ENCODE peak calls at places on chromosomes 6 and 20, in eight cellular contexts. Y is stomach, G is adrenal gland, P is pancreas, R is small intestine, X is astrocyte, D is Panc1, C is heart right ventricle. U is an unnamed sample.

GRCh38 chr6:170094686-170095272 is 196.1 kb downstream of the DLL1 start:
- DNase-seq in D (no peak), P (peak), G (peak), X (no peak), R (no peak), Y (peak), C (no peak), U (no peak)

GRCh38 chr6:93584280-93584679 is 164.9 kb upstream of the EPHA7 start:
- DNase-seq in Y (no peak), G (no peak), D (no peak), X (no peak), R (no peak), P (no peak), C (no peak), U (no peak)

GRCh38 chr6:56520218-56520617 is 122.5 kb downstream of the DST start:
- DNase-seq in R (no peak), Y (no peak), P (no peak), C (no peak), X (peak), D (no peak), G (no peak), U (no peak)

GRCh38 chr6:56370591-56371198 is 123.3 kb upstream of the COL21A1 start:
- DNase-seq in R (peak), D (peak), G (peak), X (peak), C (peak), Y (no peak), P (no peak), U (no peak)

GRCh38 chr6:38067263-38067980 is 247.9 kb downstream of the ZFAND3 start:
- DNase-seq in P (no peak), R (no peak), D (no peak), C (no peak), G (no peak), X (no peak), Y (no peak), U (no peak)

GRCh38 chr6:84657025-84657424 is 107.4 kb downstream of the TBX18 start:
- DNase-seq in R (no peak), P (no peak), X (no peak), C (no peak), D (no peak), G (no peak), Y (no peak), U (no peak)

GRCh38 chr6:109454483-109455160 is 950 bp downstream of the MICAL1 start:
- DNase-seq in X (no peak), Y (peak), P (no peak), C (peak), R (peak), G (peak), D (no peak), U (no peak)

GRCh38 chr20:4109587-4109986 is 94.2 kb upstream of the RNF24 start:
- DNase-seq in C (no peak), P (no peak), D (no peak), X (no peak), R (no peak), Y (no peak), G (no peak), U (no peak)

GRCh38 chr6:80508885-80509630 is 402.6 kb downstream of the BCKDHB start:
- DNase-seq in R (no peak), Y (no peak), X (no peak), D (no peak), G (no peak), P (no peak), C (no peak), U (no peak)

GRCh38 chr6:169794317-169795055 is 43.1 kb downstream of the ERMARD start:
- DNase-seq in R (peak), X (no peak), P (no peak), Y (peak), C (no peak), G (peak), D (no peak), U (no peak)

GRCh38 chr6:13513606-13514502 is 26.5 kb upstream of the GFOD1 start:
- DNase-seq in X (peak), P (no peak), Y (no peak), G (no peak), C (no peak), R (no peak), D (no peak), U (peak)

GRCh38 chr6:119152187-119152586 is 73.7 kb upstream of the FAM184A start:
- DNase-seq in Y (no peak), R (no peak), D (no peak), P (no peak), C (no peak), X (no peak), G (no peak), U (no peak)

GRCh38 chr20:63775096-63775978 is 35.8 kb downstream of the SLC2A4RG start:
- DNase-seq in P (no peak), C (no peak), Y (no peak), X (peak), G (no peak), R (no peak), D (no peak), U (peak)

GRCh38 chr6:1136856-1137255 is 175.0 kb upstream of the FOXQ1 start:
- DNase-seq in X (no peak), P (no peak), C (no peak), D (no peak), G (no peak), Y (no peak), R (no peak), U (no peak)

GRCh38 chr6:158789115-158789917 is 29.9 kb downstream of the EZR start:
- DNase-seq in G (no peak), Y (peak), D (no peak), P (no peak), R (peak), X (no peak), C (no peak), U (no peak)

GRCh38 chr20:20360464-20360863 is 7.4 kb upstream of the INSM1 start:
- DNase-seq in R (peak), G (peak), X (peak), Y (peak), C (peak), P (peak), D (peak), U (peak)

GRCh38 chr6:11575408-11576033 is 38.0 kb downstream of the TMEM170B start:
- DNase-seq in D (peak), P (no peak), G (peak), Y (peak), R (peak), C (peak), X (peak), U (peak)

GRCh38 chr20:43975096-43975768 is 60.6 kb downstream of the TOX2 start:
- DNase-seq in C (no peak), G (no peak), P (no peak), X (peak), D (no peak), R (no peak), Y (no peak), U (no peak)

GRCh38 chr6:38179300-38179699 is 359.8 kb downstream of the ZFAND3 start:
- DNase-seq in P (peak), Y (peak), G (peak), C (no peak), R (no peak), X (no peak), D (no peak), U (peak)

GRCh38 chr6:37323568-37323967 is 30.2 kb upstream of the RNF8 start:
- DNase-seq in Y (no peak), D (no peak), X (no peak), C (no peak), G (no peak), R (peak), P (no peak), U (peak)

GRCh38 chr6:90103056-90103793 is 193.4 kb downstream of the BACH2 start:
- DNase-seq in G (no peak), X (peak), D (no peak), P (no peak), Y (no peak), C (no peak), R (no peak), U (no peak)

GRCh38 chr6:43914272-43915147 is 144.5 kb downstream of the VEGFA start:
- DNase-seq in G (no peak), X (no peak), Y (no peak), D (no peak), C (no peak), R (no peak), P (no peak), U (no peak)

GRCh38 chr20:3580412-3580811 is 82.8 kb downstream of the GFRA4 start:
- DNase-seq in G (no peak), Y (no peak), P (no peak), X (no peak), D (no peak), R (no peak), C (no peak), U (no peak)

GRCh38 chr6:170238741-170239565 is 51.9 kb downstream of the DLL1 start:
- DNase-seq in X (no peak), C (no peak), R (no peak), P (no peak), G (no peak), D (no peak), Y (no peak), U (no peak)

GRCh38 chr6:1232578-1232977 is 79.3 kb upstream of the FOXQ1 start:
- DNase-seq in C (no peak), D (no peak), P (no peak), R (no peak), X (no peak), G (no peak), Y (no peak), U (no peak)

GRCh38 chr6:113856571-113857564 is at the start of gene MARCKS:
- DNase-seq in G (peak), P (peak), D (no peak), R (peak), Y (peak), C (peak), X (peak), U (peak)

GRCh38 chr20:6765469-6766058 is 1.9 kb upstream of the BMP2 start:
- DNase-seq in X (peak), D (no peak), C (no peak), G (no peak), Y (no peak), R (peak), P (no peak), U (no peak)

GRCh38 chr6:133894795-133895401 is 6.0 kb downstream of the TCF21 start:
- DNase-seq in X (no peak), Y (no peak), C (peak), D (no peak), P (no peak), G (no peak), R (peak), U (no peak)

GRCh38 chr6:133892444-133893323 is 3.8 kb downstream of the TCF21 start:
- DNase-seq in C (no peak), X (no peak), R (no peak), P (no peak), Y (no peak), D (no peak), G (no peak), U (no peak)

GRCh38 chr6:133894369-133894768 is 5.5 kb downstream of the TCF21 start:
- DNase-seq in C (no peak), D (no peak), X (no peak), Y (no peak), P (no peak), G (no peak), R (no peak), U (no peak)

GRCh38 chr6:133891814-133892443 is 3.0 kb downstream of the TCF21 start:
- DNase-seq in Y (no peak), D (no peak), X (no peak), C (no peak), R (no peak), P (no peak), G (no peak), U (no peak)

DNA sequence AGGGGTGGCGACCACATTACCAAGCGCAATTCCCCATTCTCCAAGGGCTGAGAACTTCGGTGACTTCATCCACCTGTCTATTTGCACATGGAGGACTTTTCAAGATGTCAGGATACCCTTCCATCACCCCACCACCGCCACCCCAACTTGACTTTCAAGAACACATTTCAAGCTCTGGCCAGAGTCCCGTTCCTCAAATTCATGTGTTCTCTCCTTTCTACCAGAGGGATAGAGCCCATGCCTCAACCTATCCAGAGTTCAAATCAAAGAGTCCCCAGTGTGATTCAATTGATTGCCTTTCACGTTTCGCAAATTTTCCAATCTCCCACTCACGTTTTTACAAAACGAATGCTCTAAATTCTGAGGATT is 4.4 kb downstream of the TCF21 start:
- DNase-seq in Y (no peak), R (no peak), P (no peak), D (no peak), G (no peak), X (no peak), C (no peak), U (no peak)
- H3K27ac ChIP-seq in Y (peak), R (peak), P (no peak), D (no peak), G (no peak), X (no peak), C (peak), U (no peak)

DNA sequence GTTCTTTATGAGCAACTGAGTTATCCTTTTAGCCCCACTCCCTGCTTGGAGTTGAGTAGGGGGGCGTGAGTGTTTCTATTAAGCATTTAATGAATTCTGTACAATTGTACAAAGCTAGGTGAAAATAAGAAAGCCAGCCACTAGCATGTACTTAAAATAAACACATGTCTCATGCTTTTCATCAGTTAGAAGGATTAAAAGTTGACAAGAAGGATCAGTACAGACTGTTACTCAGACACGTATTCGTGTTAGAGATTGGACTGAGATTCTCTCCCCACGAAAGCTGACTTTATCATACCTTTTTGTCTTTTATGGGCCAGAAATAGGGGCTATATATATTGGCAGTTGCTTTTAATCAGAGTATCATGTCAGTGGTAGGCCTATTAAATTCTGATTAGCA is 1.7 kb downstream of the HSF2 start:
- DNase-seq in C (no peak), G (no peak), P (no peak), X (no peak), D (no peak), R (no peak), Y (no peak), U (no peak)
- H3K4me3 ChIP-seq in C (peak), G (no peak), P (no peak), X (peak), D (peak), R (no peak), Y (peak), U (peak)

GRCh38 chr6:131387706-131388455 is 185.1 kb upstream of the ARG1 start:
- DNase-seq in Y (no peak), R (no peak), D (no peak), G (no peak), P (no peak), C (no peak), X (no peak), U (no peak)
- H3K27ac ChIP-seq in Y (no peak), R (no peak), D (no peak), G (no peak), P (no peak), C (no peak), X (no peak), U (no peak)

GRCh38 chr6:88008411-88008810 is 39.2 kb upstream of the SPACA1 start:
- DNase-seq in G (no peak), Y (no peak), D (peak), P (no peak), R (no peak), X (peak), C (no peak), U (no peak)
- H3K4me3 ChIP-seq in G (no peak), Y (no peak), D (no peak), P (peak), R (no peak), X (no peak), C (no peak), U (no peak)

DNA sequence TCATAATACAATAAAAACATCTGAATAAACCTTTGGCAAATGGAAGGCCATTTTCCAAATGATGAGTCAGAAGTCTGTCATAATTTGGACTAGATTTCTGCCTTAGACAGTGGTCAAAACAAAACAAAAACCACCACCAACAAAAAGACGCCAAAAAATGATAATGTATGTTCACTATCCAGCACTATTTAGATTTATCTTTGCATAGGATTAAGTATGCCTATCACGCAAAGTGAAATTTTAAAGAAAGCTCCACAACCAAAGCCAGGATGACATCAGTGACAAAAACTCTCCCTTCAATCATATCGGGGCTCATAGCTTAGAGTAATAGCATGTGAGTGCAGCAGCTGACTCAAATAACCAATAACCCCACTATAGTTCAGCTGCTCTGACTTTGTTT is 201.9 kb downstream of the MOXD1 start:
- DNase-seq in P (no peak), G (no peak), C (no peak), D (no peak), X (peak), R (no peak), Y (no peak), U (no peak)
- H3K27ac ChIP-seq in P (no peak), G (no peak), C (peak), D (no peak), X (peak), R (no peak), Y (no peak), U (no peak)

GRCh38 chr20:5312518-5312917 is 4.2 kb downstream of the PROKR2 start:
- DNase-seq in X (no peak), C (no peak), G (no peak), D (no peak), R (no peak), Y (no peak), P (no peak), U (no peak)

GRCh38 chr20:5313916-5314315 is 2.8 kb downstream of the PROKR2 start:
- DNase-seq in R (no peak), X (no peak), G (no peak), P (no peak), D (no peak), Y (no peak), C (no peak), U (no peak)

GRCh38 chr20:5309971-5310370 is 6.8 kb downstream of the PROKR2 start:
- DNase-seq in Y (no peak), X (no peak), D (no peak), P (no peak), G (no peak), C (no peak), R (no peak), U (no peak)

GRCh38 chr20:5316188-5317158 is at the start of gene PROKR2:
- DNase-seq in G (no peak), P (peak), R (no peak), X (no peak), C (no peak), Y (no peak), D (no peak), U (peak)

DNA sequence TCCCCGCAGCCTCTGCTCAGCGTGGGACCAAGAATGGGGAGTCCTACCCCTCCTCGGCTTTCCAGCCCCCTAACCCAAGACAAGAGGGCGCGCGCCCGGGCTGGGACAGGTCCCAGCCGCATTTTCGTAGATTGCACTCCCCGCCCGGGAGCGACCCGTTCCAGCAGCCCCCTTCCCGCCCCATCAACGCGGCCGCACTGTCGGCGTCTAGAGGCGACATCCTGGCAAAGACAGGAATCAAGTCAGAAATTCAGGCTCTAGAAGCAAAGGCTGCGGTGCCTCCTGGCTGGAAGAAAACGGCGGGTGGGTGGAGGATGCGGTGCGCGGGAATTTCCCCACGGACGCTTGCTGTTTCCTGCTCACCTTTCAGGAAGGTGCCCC is 957 bp downstream of the PROKR2 start:
- DNase-seq in Y (no peak), D (no peak), R (no peak), P (peak), G (no peak), C (no peak), X (no peak), U (no peak)
- H3K4me3 ChIP-seq in Y (peak), D (no peak), R (no peak), P (no peak), G (no peak), C (peak), X (no peak), U (no peak)

GRCh38 chr20:58883243-58883691 is 30.8 kb downstream of the GNAS start:
- DNase-seq in D (no peak), R (no peak), X (peak), Y (no peak), C (no peak), G (no peak), P (no peak), U (no peak)
- H3K27ac ChIP-seq in D (no peak), R (no peak), X (no peak), Y (no peak), C (no peak), G (no peak), P (no peak), U (no peak)